ENCODE peak calls at places on chromosomes 2 and 18, in seven cellular contexts. R is H9, M is psoas muscle, S is WERI-Rb-1, G is breast epithelium, A is SK-N-SH, I is fibroblast of lung. L is an unnamed sample. For H3K9me3, the result is how much of the 10 kb centered on the place peaks cover.

GRCh38 chr2:119066272-119066804 is 92.2 kb downstream of the C1QL2 start:
- DNase-seq in R (no peak), M (no peak), S (no peak), G (no peak), A (no peak), I (peak), L (no peak)

GRCh38 chr18:56233595-56233994 is 404.8 kb downstream of the TXNL1 start:
- DNase-seq in R (no peak), M (peak), S (no peak), G (no peak), A (no peak), I (peak), L (no peak)

GRCh38 chr2:112547333-112547732 is 5.1 kb downstream of the POLR1B start:
- DNase-seq in R (no peak), M (no peak), S (no peak), G (no peak), A (no peak), I (peak), L (peak)

GRCh38 chr2:121489944-121490585 is 40.6 kb upstream of the RNU4ATAC start:
- DNase-seq in R (no peak), M (no peak), S (no peak), G (no peak), A (no peak), I (peak), L (no peak)

GRCh38 chr2:219289195-219289536 is 10.0 kb downstream of the DNAJB2 start:
- DNase-seq in R (no peak), M (no peak), S (no peak), G (no peak), A (no peak), I (no peak), L (no peak)

GRCh38 chr2:18311413-18311812 is 249.0 kb downstream of the RDH14 start:
- DNase-seq in R (no peak), M (no peak), S (no peak), G (no peak), A (no peak), I (peak), L (no peak)

GRCh38 chr2:234313498-234313897 is 183.4 kb downstream of the ARL4C start:
- DNase-seq in R (no peak), M (no peak), S (no peak), G (peak), A (no peak), I (no peak), L (no peak)

GRCh38 chr18:49728542-49728941 is 84.8 kb downstream of the ACAA2 start:
- DNase-seq in R (peak), M (peak), S (peak), G (no peak), A (peak), I (peak), L (peak)

GRCh38 chr2:39620067-39620466 is 45.6 kb upstream of the TMEM178A start:
- DNase-seq in R (no peak), M (peak), S (no peak), G (no peak), A (peak), I (peak), L (peak)

GRCh38 chr2:47741101-47741500 is 41.8 kb upstream of the MSH6 start:
- DNase-seq in R (no peak), M (no peak), S (no peak), G (no peak), A (no peak), I (no peak), L (no peak)

GRCh38 chr2:6417050-6417449 is 448.7 kb downstream of the CMPK2 start:
- DNase-seq in R (no peak), M (no peak), S (no peak), G (no peak), A (no peak), I (no peak), L (no peak)

GRCh38 chr2:227462463-227462951 is 9.4 kb upstream of the AGFG1 start:
- DNase-seq in R (no peak), M (no peak), S (no peak), G (no peak), A (no peak), I (no peak), L (no peak)

GRCh38 chr2:7736646-7737305 is 819.6 kb downstream of the RNF144A start:
- DNase-seq in R (no peak), M (no peak), S (no peak), G (no peak), A (no peak), I (peak), L (no peak)

GRCh38 chr2:85924522-85924921 is 35.7 kb upstream of the ST3GAL5 start:
- DNase-seq in R (no peak), M (peak), S (no peak), G (peak), A (no peak), I (peak), L (peak)

GRCh38 chr2:131030478-131030971 is 62.7 kb downstream of the FAM168B start:
- DNase-seq in R (no peak), M (no peak), S (no peak), G (no peak), A (peak), I (no peak), L (no peak)

GRCh38 chr2:234548720-234549420 is 52.0 kb upstream of the ARL4C start:
- DNase-seq in R (peak), M (no peak), S (no peak), G (no peak), A (no peak), I (peak), L (no peak)

GRCh38 chr2:57372237-57372962 is 674.2 kb upstream of the VRK2 start:
- DNase-seq in R (no peak), M (no peak), S (no peak), G (no peak), A (no peak), I (no peak), L (no peak)

GRCh38 chr18:7370812-7371211 is 139.9 kb downstream of the LRRC30 start:
- DNase-seq in R (no peak), M (peak), S (no peak), G (no peak), A (no peak), I (no peak), L (peak)

DNA sequence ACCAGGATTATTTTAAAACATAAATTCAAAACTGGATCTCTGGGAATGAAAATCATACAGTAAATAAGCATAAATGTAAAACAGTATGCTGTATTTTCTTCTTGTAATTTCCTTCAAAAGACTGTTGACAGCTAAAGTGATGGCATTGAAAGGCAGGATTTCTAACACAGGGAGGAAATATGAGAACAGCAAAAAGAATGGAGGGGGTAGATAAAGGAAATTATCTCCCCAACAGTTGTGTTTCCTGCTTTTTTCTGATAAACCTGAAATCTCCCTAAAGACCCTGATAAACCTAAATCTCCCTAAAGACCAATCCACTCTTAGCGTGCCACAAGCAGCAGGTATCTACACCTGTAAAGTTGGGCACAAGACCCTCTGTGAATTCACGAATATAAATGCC is 50.8 kb downstream of the PIAS2 start:
- DNase-seq in R (no peak), M (no peak), S (no peak), G (no peak), A (no peak), I (no peak), L (no peak)
- H3K9me3 ChIP-seq in R (under half), M (under half), S (under half), G (under half), A (under half), I (under half), L (under half)

GRCh38 chr18:71630686-71631085 is 913.5 kb downstream of the CBLN2 start:
- DNase-seq in R (no peak), M (no peak), S (no peak), G (no peak), A (no peak), I (peak), L (no peak)
- H3K9me3 ChIP-seq in R (under half), M (under half), S (under half), G (under half), A (under half), I (under half), L (under half)

GRCh38 chr18:14916181-14916580 is 168.2 kb downstream of the ANKRD30B start:
- DNase-seq in R (no peak), M (no peak), S (no peak), G (no peak), A (no peak), I (no peak), L (no peak)
- H3K9me3 ChIP-seq in R (half or more), M (under half), S (under half), G (under half), A (under half), I (under half), L (under half)

GRCh38 chr2:69779258-69779989 is 37.5 kb downstream of the ANXA4 start:
- DNase-seq in R (no peak), M (no peak), S (peak), G (no peak), A (no peak), I (peak), L (no peak)
- H3K9me3 ChIP-seq in R (under half), M (under half), S (under half), G (under half), A (under half), I (under half), L (under half)

GRCh38 chr18:63624863-63625262 is 19.2 kb downstream of the SERPINB4 start:
- DNase-seq in R (no peak), M (no peak), S (no peak), G (no peak), A (no peak), I (no peak), L (peak)
- H3K9me3 ChIP-seq in R (under half), M (under half), S (under half), G (under half), A (under half), I (under half), L (under half)

GRCh38 chr2:115484483-115484882 is 1042.0 kb downstream of the DPP10 start:
- DNase-seq in R (no peak), M (no peak), S (no peak), G (no peak), A (no peak), I (no peak), L (no peak)
- H3K9me3 ChIP-seq in R (under half), M (under half), S (under half), G (under half), A (under half), I (under half), L (under half)

DNA sequence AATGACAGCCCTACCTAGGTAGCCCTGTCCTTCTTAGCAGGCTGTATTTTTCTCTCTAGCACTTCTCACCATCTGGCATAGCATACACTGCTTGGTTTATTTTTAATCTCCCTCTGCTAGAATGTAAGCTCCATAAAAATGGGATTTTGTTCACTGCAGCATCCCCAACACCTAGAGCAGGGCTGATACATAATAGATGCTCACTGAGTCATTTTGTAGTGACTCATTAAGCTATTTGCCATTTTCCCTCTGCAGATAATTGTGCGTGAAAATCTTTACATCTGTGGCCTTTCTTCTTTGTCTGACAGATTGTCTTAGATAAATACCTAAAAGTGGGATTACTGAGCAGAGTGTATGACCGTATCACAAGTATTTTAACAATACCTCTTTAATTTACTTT is 82.5 kb downstream of the CERS6 start:
- DNase-seq in R (no peak), M (no peak), S (no peak), G (no peak), A (no peak), I (peak), L (no peak)
- H3K9me3 ChIP-seq in R (under half), M (under half), S (under half), G (under half), A (under half), I (under half), L (under half)

GRCh38 chr2:27591745-27592144 is 8.9 kb downstream of the ZNF512 start:
- DNase-seq in R (no peak), M (no peak), S (no peak), G (no peak), A (no peak), I (peak), L (no peak)
- H3K9me3 ChIP-seq in R (under half), M (under half), S (under half), G (under half), A (under half), I (under half), L (under half)

DNA sequence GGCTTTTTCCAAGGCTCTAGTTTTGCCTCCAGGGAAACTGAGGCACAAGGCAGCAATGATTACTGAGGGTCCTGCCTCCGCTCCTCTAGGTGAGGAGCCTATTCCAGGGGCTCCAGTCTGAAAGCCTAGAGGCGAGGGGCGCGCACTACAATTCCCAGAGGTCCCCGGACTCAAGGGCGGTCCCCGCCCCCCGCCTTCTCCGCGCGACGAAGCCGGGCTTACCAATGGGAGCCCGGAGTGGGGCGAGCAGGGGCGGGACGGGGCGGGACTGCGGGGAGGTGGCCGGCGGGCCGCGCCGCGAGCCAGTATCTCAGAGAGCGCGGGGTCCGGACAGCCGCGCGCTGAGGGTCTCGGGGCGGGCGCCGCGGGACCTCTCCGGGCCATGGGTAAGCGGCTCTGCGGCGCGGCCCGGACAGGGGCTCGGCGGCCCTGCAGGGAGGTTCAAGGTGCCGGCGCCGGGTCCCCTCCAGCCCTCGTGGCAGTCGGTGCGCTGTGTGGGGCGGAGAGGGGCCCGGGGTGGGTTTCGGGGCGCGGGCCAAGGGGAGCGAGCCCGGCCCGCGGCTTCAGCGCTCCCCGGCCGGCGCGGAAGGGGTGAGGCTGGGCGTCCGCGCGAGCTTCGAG is at the start of gene ARID5A:
- DNase-seq in R (peak), M (peak), S (peak), G (peak), A (peak), I (peak), L (peak)
- H3K9me3 ChIP-seq in R (under half), M (under half), S (under half), G (under half), A (under half), I (under half), L (under half)

GRCh38 chr2:12896283-12897014 is 179.7 kb downstream of the TRIB2 start:
- DNase-seq in R (no peak), M (no peak), S (no peak), G (no peak), A (no peak), I (no peak), L (no peak)

GRCh38 chr2:12897181-12897580 is 180.4 kb downstream of the TRIB2 start:
- DNase-seq in R (no peak), M (no peak), S (no peak), G (no peak), A (no peak), I (no peak), L (no peak)

GRCh38 chr2:12890481-12890980 is 173.8 kb downstream of the TRIB2 start:
- DNase-seq in R (no peak), M (no peak), S (peak), G (no peak), A (no peak), I (no peak), L (no peak)

GRCh38 chr2:12890071-12890470 is 173.3 kb downstream of the TRIB2 start:
- DNase-seq in R (no peak), M (no peak), S (no peak), G (no peak), A (no peak), I (no peak), L (no peak)

DNA sequence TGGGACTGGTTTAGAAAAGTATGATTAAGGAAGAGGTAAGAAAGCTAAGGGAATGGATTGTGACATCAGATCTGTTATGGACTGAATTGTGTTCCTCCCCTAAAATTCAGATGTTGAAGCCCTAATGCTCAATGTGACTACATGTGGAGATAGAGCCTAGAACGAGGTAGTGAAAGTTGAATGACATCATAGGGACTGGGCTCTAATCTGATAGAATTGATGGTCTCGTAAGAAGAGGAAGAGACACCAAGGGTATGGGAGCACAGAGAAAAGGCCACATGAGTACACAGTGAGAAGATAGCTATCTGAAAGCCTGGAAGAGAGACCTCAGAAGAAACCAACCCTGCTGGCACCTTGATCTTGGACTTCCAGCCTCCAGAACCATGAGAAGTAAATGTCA is 178.3 kb downstream of the TRIB2 start:
- DNase-seq in R (no peak), M (no peak), S (no peak), G (no peak), A (no peak), I (no peak), L (no peak)
- H3K9me3 ChIP-seq in R (under half), M (under half), S (under half), G (under half), A (under half), I (under half), L (under half)